ENCODE peak calls at places on chromosomes 1 and 21, in seven cellular contexts. M, N, O, W, U, G and J are unnamed samples.

GRCh38 chr21:31258073-31258472 is 86.0 kb downstream of the TIAM1 start:
- DNase-seq in M (no peak), N (no peak), O (no peak), W (no peak), U (no peak), G (no peak), J (no peak)

GRCh38 chr1:84869750-84870149 is 23.3 kb downstream of the LPAR3 start:
- DNase-seq in M (peak), N (no peak), O (no peak), W (peak), U (no peak), G (no peak), J (no peak)

GRCh38 chr1:145963218-145964019 is 956 bp downstream of the ANKRD34A start:
- DNase-seq in M (no peak), N (no peak), O (no peak), W (peak), U (no peak), G (no peak), J (no peak)

GRCh38 chr1:18302788-18303413 is 177.8 kb upstream of the KLHDC7A start:
- DNase-seq in M (no peak), N (no peak), O (no peak), W (no peak), U (no peak), G (no peak), J (peak)

GRCh38 chr1:9942399-9942938 is 722 bp downstream of the LZIC start:
- DNase-seq in M (peak), N (no peak), O (no peak), W (peak), U (peak), G (no peak), J (peak)

GRCh38 chr1:18535391-18536210 is 54.9 kb downstream of the KLHDC7A start:
- DNase-seq in M (no peak), N (no peak), O (no peak), W (no peak), U (no peak), G (peak), J (peak)

GRCh38 chr21:44423312-44423821 is 31.9 kb upstream of the LRRC3 start:
- DNase-seq in M (no peak), N (no peak), O (no peak), W (no peak), U (peak), G (no peak), J (peak)

GRCh38 chr1:189211742-189212141 is 1265.9 kb downstream of the BRINP3 start:
- DNase-seq in M (no peak), N (no peak), O (no peak), W (peak), U (no peak), G (no peak), J (no peak)

GRCh38 chr1:24914226-24915069 is 15.6 kb downstream of the RUNX3 start:
- DNase-seq in M (peak), N (peak), O (no peak), W (peak), U (no peak), G (peak), J (no peak)

GRCh38 chr1:221246067-221246466 is 366.8 kb downstream of the HLX start:
- DNase-seq in M (no peak), N (no peak), O (no peak), W (no peak), U (no peak), G (no peak), J (no peak)